ENCODE peak calls at places on chromosome 17, in six cellular contexts. One of them, this sample, is unnamed.

GRCh38 chr17:33385133-33385532 is 92.0 kb upstream of the ASIC2 start:
- DNase-seq in prostate gland: no peak
- DNase-seq in fibroblast of the aortic adventitia: no peak
- DNase-seq in ovary: no peak
- DNase-seq in mucosa of descending colon: no peak
- DNase-seq in AG09309: no peak
- DNase-seq in this sample: no peak

GRCh38 chr17:39934324-39934723 is 6.8 kb downstream of the LRRC3C start:
- DNase-seq in prostate gland: no peak
- DNase-seq in fibroblast of the aortic adventitia: no peak
- DNase-seq in ovary: no peak
- DNase-seq in mucosa of descending colon: no peak
- DNase-seq in AG09309: no peak
- DNase-seq in this sample: no peak

GRCh38 chr17:28169621-28170349 is 127.3 kb downstream of the NLK start:
- DNase-seq in prostate gland: no peak
- DNase-seq in fibroblast of the aortic adventitia: no peak
- DNase-seq in ovary: no peak
- DNase-seq in mucosa of descending colon: no peak
- DNase-seq in AG09309: no peak
- DNase-seq in this sample: no peak

GRCh38 chr17:74177018-74177450 is 26.4 kb upstream of the RPL38 start:
- DNase-seq in prostate gland: no peak
- DNase-seq in fibroblast of the aortic adventitia: peak; percentile 13
- DNase-seq in ovary: no peak
- DNase-seq in mucosa of descending colon: no peak
- DNase-seq in AG09309: no peak
- DNase-seq in this sample: no peak

GRCh38 chr17:27558842-27559505 is 72.0 kb upstream of the LGALS9 start:
- DNase-seq in prostate gland: no peak
- DNase-seq in fibroblast of the aortic adventitia: no peak
- DNase-seq in ovary: no peak
- DNase-seq in mucosa of descending colon: no peak
- DNase-seq in AG09309: no peak
- DNase-seq in this sample: no peak

GRCh38 chr17:30586818-30587595 is 109.8 kb downstream of the GOSR1 start:
- DNase-seq in prostate gland: no peak
- DNase-seq in fibroblast of the aortic adventitia: peak; percentile 21
- DNase-seq in ovary: no peak
- DNase-seq in mucosa of descending colon: no peak
- DNase-seq in AG09309: peak; percentile 35
- DNase-seq in this sample: peak; percentile 46

GRCh38 chr17:8740486-8740885 is 4.2 kb downstream of the CCDC42 start:
- DNase-seq in prostate gland: no peak
- DNase-seq in fibroblast of the aortic adventitia: no peak
- DNase-seq in ovary: no peak
- DNase-seq in mucosa of descending colon: no peak
- DNase-seq in AG09309: no peak
- DNase-seq in this sample: no peak

GRCh38 chr17:41251261-41251660 is 1.8 kb downstream of the KRTAP9-4 start:
- DNase-seq in prostate gland: no peak
- DNase-seq in fibroblast of the aortic adventitia: no peak
- DNase-seq in ovary: no peak
- DNase-seq in mucosa of descending colon: no peak
- DNase-seq in AG09309: no peak
- DNase-seq in this sample: no peak

GRCh38 chr17:48006936-48007703 is 30.5 kb downstream of the COPZ2 start:
- DNase-seq in prostate gland: no peak
- DNase-seq in fibroblast of the aortic adventitia: no peak
- DNase-seq in ovary: no peak
- DNase-seq in mucosa of descending colon: no peak
- DNase-seq in AG09309: no peak
- DNase-seq in this sample: no peak

GRCh38 chr17:81582341-81582740 is 30.2 kb upstream of the FAAP100 start:
- DNase-seq in prostate gland: no peak
- DNase-seq in fibroblast of the aortic adventitia: peak; percentile 46
- DNase-seq in ovary: no peak
- DNase-seq in mucosa of descending colon: no peak
- DNase-seq in AG09309: no peak
- DNase-seq in this sample: peak; percentile 68

GRCh38 chr17:21239680-21240374 is 13.4 kb downstream of the NATD1 start:
- DNase-seq in prostate gland: no peak
- DNase-seq in fibroblast of the aortic adventitia: peak; percentile 47
- DNase-seq in ovary: no peak
- DNase-seq in mucosa of descending colon: no peak
- DNase-seq in AG09309: no peak
- DNase-seq in this sample: peak; percentile 26

GRCh38 chr17:76585048-76585648 is 512 bp downstream of the ST6GALNAC2 start:
- DNase-seq in prostate gland: no peak
- DNase-seq in fibroblast of the aortic adventitia: no peak
- DNase-seq in ovary: peak; percentile 34
- DNase-seq in mucosa of descending colon: no peak
- DNase-seq in AG09309: no peak
- DNase-seq in this sample: no peak

GRCh38 chr17:2883544-2884203 is 87.4 kb downstream of the RAP1GAP2 start:
- DNase-seq in prostate gland: no peak
- DNase-seq in fibroblast of the aortic adventitia: no peak
- DNase-seq in ovary: no peak
- DNase-seq in mucosa of descending colon: no peak
- DNase-seq in AG09309: no peak
- DNase-seq in this sample: peak; percentile 17

GRCh38 chr17:40978752-40979151 is 5.4 kb downstream of the KRT40 start:
- DNase-seq in prostate gland: no peak
- DNase-seq in fibroblast of the aortic adventitia: no peak
- DNase-seq in ovary: no peak
- DNase-seq in mucosa of descending colon: no peak
- DNase-seq in AG09309: no peak
- DNase-seq in this sample: no peak

GRCh38 chr17:80920406-80920805 is 71.2 kb upstream of the CHMP6 start:
- DNase-seq in prostate gland: no peak
- DNase-seq in fibroblast of the aortic adventitia: no peak
- DNase-seq in ovary: peak; percentile 66
- DNase-seq in mucosa of descending colon: no peak
- DNase-seq in AG09309: no peak
- DNase-seq in this sample: peak; percentile 46

GRCh38 chr17:2935622-2936021 is 127.8 kb downstream of the OR1D5 start:
- DNase-seq in prostate gland: no peak
- DNase-seq in fibroblast of the aortic adventitia: no peak
- DNase-seq in ovary: no peak
- DNase-seq in mucosa of descending colon: no peak
- DNase-seq in AG09309: no peak
- DNase-seq in this sample: no peak

GRCh38 chr17:33696102-33696501 is 403.0 kb upstream of the ASIC2 start:
- DNase-seq in prostate gland: no peak
- DNase-seq in fibroblast of the aortic adventitia: no peak
- DNase-seq in ovary: no peak
- DNase-seq in mucosa of descending colon: no peak
- DNase-seq in AG09309: no peak
- DNase-seq in this sample: no peak

GRCh38 chr17:38586788-38587187 is 19.0 kb downstream of the SRCIN1 start:
- DNase-seq in prostate gland: no peak
- DNase-seq in fibroblast of the aortic adventitia: no peak
- DNase-seq in ovary: no peak
- DNase-seq in mucosa of descending colon: no peak
- DNase-seq in AG09309: no peak
- DNase-seq in this sample: no peak

GRCh38 chr17:78878871-78879270 is 24.1 kb downstream of the CEP295NL start:
- DNase-seq in prostate gland: no peak
- DNase-seq in fibroblast of the aortic adventitia: no peak
- DNase-seq in ovary: no peak
- DNase-seq in mucosa of descending colon: no peak
- DNase-seq in AG09309: no peak
- DNase-seq in this sample: no peak

GRCh38 chr17:36611345-36612072 is 10.1 kb downstream of the MRM1 start:
- DNase-seq in prostate gland: no peak
- DNase-seq in fibroblast of the aortic adventitia: peak; percentile 86
- DNase-seq in ovary: no peak
- DNase-seq in mucosa of descending colon: no peak
- DNase-seq in AG09309: peak; percentile 62
- DNase-seq in this sample: peak; percentile 78

GRCh38 chr17:48160177-48160967 is 52.8 kb downstream of the SNX11 start:
- DNase-seq in prostate gland: no peak
- DNase-seq in fibroblast of the aortic adventitia: no peak
- DNase-seq in ovary: no peak
- DNase-seq in mucosa of descending colon: no peak
- DNase-seq in AG09309: no peak
- DNase-seq in this sample: no peak

GRCh38 chr17:41800601-41801373 is 11.0 kb downstream of the P3H4 start:
- DNase-seq in prostate gland: peak; percentile 86
- DNase-seq in fibroblast of the aortic adventitia: peak; percentile 59
- DNase-seq in ovary: peak; percentile 45
- DNase-seq in mucosa of descending colon: peak; percentile 93
- DNase-seq in AG09309: no peak
- DNase-seq in this sample: no peak

GRCh38 chr17:17256316-17256715 is 19.3 kb upstream of the FLCN start:
- DNase-seq in prostate gland: no peak
- DNase-seq in fibroblast of the aortic adventitia: no peak
- DNase-seq in ovary: no peak
- DNase-seq in mucosa of descending colon: no peak
- DNase-seq in AG09309: no peak
- DNase-seq in this sample: no peak

GRCh38 chr17:17253445-17253844 is 16.5 kb upstream of the FLCN start:
- DNase-seq in prostate gland: no peak
- DNase-seq in fibroblast of the aortic adventitia: no peak
- DNase-seq in ovary: no peak
- DNase-seq in mucosa of descending colon: no peak
- DNase-seq in AG09309: no peak
- DNase-seq in this sample: no peak

GRCh38 chr17:17246879-17247278 is 9.9 kb upstream of the FLCN start:
- DNase-seq in prostate gland: no peak
- DNase-seq in fibroblast of the aortic adventitia: no peak
- DNase-seq in ovary: no peak
- DNase-seq in mucosa of descending colon: no peak
- DNase-seq in AG09309: no peak
- DNase-seq in this sample: no peak

GRCh38 chr17:17254026-17254425 is 17.1 kb upstream of the FLCN start:
- DNase-seq in prostate gland: no peak
- DNase-seq in fibroblast of the aortic adventitia: no peak
- DNase-seq in ovary: no peak
- DNase-seq in mucosa of descending colon: no peak
- DNase-seq in AG09309: peak; percentile 25
- DNase-seq in this sample: no peak

DNA sequence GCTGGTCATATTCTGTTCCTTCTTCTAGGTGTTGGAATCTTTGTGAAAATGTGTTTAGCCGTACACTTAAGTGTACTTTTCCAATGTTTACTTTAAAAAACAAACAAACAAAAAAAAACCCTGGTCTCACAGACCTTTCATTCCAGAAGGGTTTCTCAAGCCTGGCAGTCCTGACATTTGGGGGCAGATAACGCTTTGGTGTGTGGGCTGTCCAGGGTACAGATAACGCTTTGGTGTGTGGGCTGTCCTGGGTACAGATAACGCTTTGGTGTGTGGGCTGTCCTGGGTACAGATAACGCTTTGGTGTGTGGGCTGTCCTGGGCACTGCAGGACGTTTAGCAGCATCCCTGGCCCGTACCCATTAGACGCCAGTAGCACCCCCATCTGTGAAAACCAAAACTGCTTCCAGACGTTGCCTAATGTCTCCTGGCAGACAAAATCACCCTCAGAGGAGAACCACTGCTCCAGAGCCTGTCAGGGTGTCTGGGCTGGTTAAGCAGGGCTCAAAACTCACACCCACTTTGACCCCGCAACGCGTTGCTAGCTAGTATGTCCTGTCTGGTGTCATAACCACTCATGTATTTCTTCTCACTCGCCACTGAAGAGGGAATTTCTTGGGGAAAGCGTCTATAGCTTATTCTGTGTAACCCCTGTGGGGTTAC is 15.3 kb upstream of the FLCN start:
- DNase-seq in prostate gland: no peak
- DNase-seq in fibroblast of the aortic adventitia: no peak
- DNase-seq in ovary: no peak
- DNase-seq in mucosa of descending colon: no peak
- DNase-seq in AG09309: no peak
- DNase-seq in this sample: no peak
- TF ChIP-seq CTCF in prostate gland: no peak
- TF ChIP-seq CTCF in fibroblast of the aortic adventitia: no peak
- TF ChIP-seq CTCF in ovary: no peak
- TF ChIP-seq CTCF in mucosa of descending colon: no peak
- TF ChIP-seq CTCF in AG09309: no peak
- TF ChIP-seq CTCF in this sample: no peak

GRCh38 chr17:50830994-50831393 is 4.4 kb upstream of the WFIKKN2 start:
- DNase-seq in prostate gland: no peak
- DNase-seq in fibroblast of the aortic adventitia: no peak
- DNase-seq in ovary: no peak
- DNase-seq in mucosa of descending colon: no peak
- DNase-seq in AG09309: no peak
- DNase-seq in this sample: peak; percentile 39
- H3K4me3 ChIP-seq in prostate gland: no peak overlapping the region
- H3K4me3 ChIP-seq in fibroblast of the aortic adventitia: no peak overlapping the region
- H3K4me3 ChIP-seq in ovary: no peak overlapping the region
- H3K4me3 ChIP-seq in mucosa of descending colon: no peak overlapping the region
- H3K4me3 ChIP-seq in AG09309: no peak overlapping the region
- H3K4me3 ChIP-seq in this sample: no peak overlapping the region

GRCh38 chr17:16922386-16923096 is 49.4 kb downstream of the TNFRSF13B start:
- DNase-seq in prostate gland: no peak
- DNase-seq in fibroblast of the aortic adventitia: no peak
- DNase-seq in ovary: no peak
- DNase-seq in mucosa of descending colon: no peak
- DNase-seq in AG09309: no peak
- DNase-seq in this sample: no peak
- TF ChIP-seq CTCF in prostate gland: no peak
- TF ChIP-seq CTCF in fibroblast of the aortic adventitia: no peak
- TF ChIP-seq CTCF in ovary: no peak
- TF ChIP-seq CTCF in mucosa of descending colon: no peak
- TF ChIP-seq CTCF in AG09309: peak; percentile 11
- TF ChIP-seq CTCF in this sample: no peak

GRCh38 chr17:58341861-58342475 is 10.0 kb downstream of the SUPT4H1 start:
- DNase-seq in prostate gland: no peak
- DNase-seq in fibroblast of the aortic adventitia: no peak
- DNase-seq in ovary: no peak
- DNase-seq in mucosa of descending colon: no peak
- DNase-seq in AG09309: no peak
- DNase-seq in this sample: no peak

GRCh38 chr17:58338454-58338841 is 9.9 kb upstream of the TSPOAP1 start:
- DNase-seq in prostate gland: no peak
- DNase-seq in fibroblast of the aortic adventitia: no peak
- DNase-seq in ovary: no peak
- DNase-seq in mucosa of descending colon: no peak
- DNase-seq in AG09309: no peak
- DNase-seq in this sample: no peak

GRCh38 chr17:58339775-58340622 is 11.4 kb upstream of the TSPOAP1 start:
- DNase-seq in prostate gland: no peak
- DNase-seq in fibroblast of the aortic adventitia: no peak
- DNase-seq in ovary: no peak
- DNase-seq in mucosa of descending colon: no peak
- DNase-seq in AG09309: no peak
- DNase-seq in this sample: no peak

GRCh38 chr17:58338907-58339774 is 10.5 kb upstream of the TSPOAP1 start:
- DNase-seq in prostate gland: no peak
- DNase-seq in fibroblast of the aortic adventitia: peak; percentile 40
- DNase-seq in ovary: no peak
- DNase-seq in mucosa of descending colon: peak; percentile 86
- DNase-seq in AG09309: no peak
- DNase-seq in this sample: peak; percentile 60

DNA sequence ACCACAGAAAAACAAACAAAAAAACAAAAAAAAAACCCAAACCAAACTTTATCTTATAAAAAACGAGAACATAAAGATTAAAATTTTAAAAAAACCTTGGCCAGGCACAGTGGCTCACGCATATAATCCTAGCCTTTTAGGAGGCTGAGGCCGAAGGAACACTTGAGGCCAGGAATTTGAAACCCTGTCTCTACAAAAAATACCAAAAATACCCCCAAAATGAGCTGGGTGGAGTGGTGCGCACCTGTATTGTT is 11.5 kb downstream of the SUPT4H1 start:
- DNase-seq in prostate gland: no peak
- DNase-seq in fibroblast of the aortic adventitia: no peak
- DNase-seq in ovary: no peak
- DNase-seq in mucosa of descending colon: no peak
- DNase-seq in AG09309: no peak
- DNase-seq in this sample: no peak
- H3K4me3 ChIP-seq in prostate gland: no peak overlapping the region
- H3K4me3 ChIP-seq in fibroblast of the aortic adventitia: no peak overlapping the region
- H3K4me3 ChIP-seq in ovary: no peak overlapping the region
- H3K4me3 ChIP-seq in mucosa of descending colon: no peak overlapping the region
- H3K4me3 ChIP-seq in AG09309: no peak overlapping the region
- H3K4me3 ChIP-seq in this sample: no peak overlapping the region